ENCODE peak calls at places on chromosomes 11 and 22, in ten cellular contexts. One of them, this sample, is unnamed.

GRCh38 chr11:123859731-123860130 is 25.7 kb downstream of the TMEM225 start:
- DNase-seq in ovary: no peak
- DNase-seq in tibial nerve: no peak
- DNase-seq in lung: no peak
- DNase-seq in BJ: no peak
- DNase-seq in dorsolateral prefrontal cortex: no peak
- DNase-seq in fibroblast of mammary gland: no peak
- DNase-seq in heart left ventricle: no peak
- DNase-seq in AG09309: no peak
- DNase-seq in right atrium auricular region: no peak
- DNase-seq in this sample: no peak

GRCh38 chr11:7490054-7490453 is 4.7 kb downstream of the OLFML1 start:
- DNase-seq in ovary: no peak
- DNase-seq in tibial nerve: no peak
- DNase-seq in lung: no peak
- DNase-seq in BJ: peak
- DNase-seq in dorsolateral prefrontal cortex: no peak
- DNase-seq in fibroblast of mammary gland: peak
- DNase-seq in heart left ventricle: no peak
- DNase-seq in AG09309: peak
- DNase-seq in right atrium auricular region: no peak
- DNase-seq in this sample: peak

GRCh38 chr22:20403779-20404140 is 9.8 kb downstream of the ZNF74 start:
- DNase-seq in ovary: no peak
- DNase-seq in tibial nerve: no peak
- DNase-seq in lung: no peak
- DNase-seq in BJ: no peak
- DNase-seq in dorsolateral prefrontal cortex: no peak
- DNase-seq in fibroblast of mammary gland: no peak
- DNase-seq in heart left ventricle: no peak
- DNase-seq in AG09309: no peak
- DNase-seq in right atrium auricular region: no peak
- DNase-seq in this sample: no peak

GRCh38 chr11:64874308-64874707 is 4.1 kb downstream of the EHD1 start:
- DNase-seq in ovary: no peak
- DNase-seq in tibial nerve: peak
- DNase-seq in lung: no peak
- DNase-seq in BJ: no peak
- DNase-seq in dorsolateral prefrontal cortex: no peak
- DNase-seq in fibroblast of mammary gland: no peak
- DNase-seq in heart left ventricle: peak
- DNase-seq in AG09309: no peak
- DNase-seq in right atrium auricular region: no peak
- DNase-seq in this sample: no peak

GRCh38 chr22:33844273-33844672 is 76.0 kb downstream of the LARGE1 start:
- DNase-seq in ovary: no peak
- DNase-seq in tibial nerve: no peak
- DNase-seq in lung: no peak
- DNase-seq in BJ: no peak
- DNase-seq in dorsolateral prefrontal cortex: no peak
- DNase-seq in fibroblast of mammary gland: no peak
- DNase-seq in heart left ventricle: no peak
- DNase-seq in AG09309: no peak
- DNase-seq in right atrium auricular region: no peak
- DNase-seq in this sample: no peak

GRCh38 chr11:76810151-76810853 is 27.1 kb downstream of the TSKU start:
- DNase-seq in ovary: no peak
- DNase-seq in tibial nerve: no peak
- DNase-seq in lung: peak
- DNase-seq in BJ: no peak
- DNase-seq in dorsolateral prefrontal cortex: peak
- DNase-seq in fibroblast of mammary gland: peak
- DNase-seq in heart left ventricle: no peak
- DNase-seq in AG09309: no peak
- DNase-seq in right atrium auricular region: peak
- DNase-seq in this sample: peak

GRCh38 chr22:50314081-50314454 is 6.6 kb upstream of the PLXNB2 start:
- DNase-seq in ovary: no peak
- DNase-seq in tibial nerve: no peak
- DNase-seq in lung: no peak
- DNase-seq in BJ: no peak
- DNase-seq in dorsolateral prefrontal cortex: no peak
- DNase-seq in fibroblast of mammary gland: no peak
- DNase-seq in heart left ventricle: no peak
- DNase-seq in AG09309: no peak
- DNase-seq in right atrium auricular region: no peak
- DNase-seq in this sample: no peak

GRCh38 chr22:30279389-30279788 is 9.9 kb downstream of the CASTOR1 start:
- DNase-seq in ovary: no peak
- DNase-seq in tibial nerve: no peak
- DNase-seq in lung: no peak
- DNase-seq in BJ: no peak
- DNase-seq in dorsolateral prefrontal cortex: no peak
- DNase-seq in fibroblast of mammary gland: peak
- DNase-seq in heart left ventricle: peak
- DNase-seq in AG09309: no peak
- DNase-seq in right atrium auricular region: no peak
- DNase-seq in this sample: no peak

GRCh38 chr11:71372693-71373657 is 75.2 kb downstream of the DHCR7 start:
- DNase-seq in ovary: no peak
- DNase-seq in tibial nerve: no peak
- DNase-seq in lung: no peak
- DNase-seq in BJ: no peak
- DNase-seq in dorsolateral prefrontal cortex: no peak
- DNase-seq in fibroblast of mammary gland: peak
- DNase-seq in heart left ventricle: no peak
- DNase-seq in AG09309: peak
- DNase-seq in right atrium auricular region: no peak
- DNase-seq in this sample: peak

GRCh38 chr11:113487622-113488021 is 12.4 kb upstream of the DRD2 start:
- DNase-seq in ovary: no peak
- DNase-seq in tibial nerve: no peak
- DNase-seq in lung: no peak
- DNase-seq in BJ: no peak
- DNase-seq in dorsolateral prefrontal cortex: no peak
- DNase-seq in fibroblast of mammary gland: no peak
- DNase-seq in heart left ventricle: no peak
- DNase-seq in AG09309: no peak
- DNase-seq in right atrium auricular region: no peak
- DNase-seq in this sample: no peak

GRCh38 chr11:46868912-46869311 is 22.8 kb upstream of the CKAP5 start:
- DNase-seq in ovary: no peak
- DNase-seq in tibial nerve: no peak
- DNase-seq in lung: no peak
- DNase-seq in BJ: no peak
- DNase-seq in dorsolateral prefrontal cortex: no peak
- DNase-seq in fibroblast of mammary gland: no peak
- DNase-seq in heart left ventricle: no peak
- DNase-seq in AG09309: no peak
- DNase-seq in right atrium auricular region: no peak
- DNase-seq in this sample: no peak

GRCh38 chr11:121478895-121479281 is 26.1 kb upstream of the SORL1-AS1 start:
- DNase-seq in ovary: no peak
- DNase-seq in tibial nerve: no peak
- DNase-seq in lung: no peak
- DNase-seq in BJ: no peak
- DNase-seq in dorsolateral prefrontal cortex: no peak
- DNase-seq in fibroblast of mammary gland: no peak
- DNase-seq in heart left ventricle: no peak
- DNase-seq in AG09309: no peak
- DNase-seq in right atrium auricular region: no peak
- DNase-seq in this sample: no peak

GRCh38 chr11:121479839-121480238 is 27.1 kb upstream of the SORL1-AS1 start:
- DNase-seq in ovary: no peak
- DNase-seq in tibial nerve: no peak
- DNase-seq in lung: no peak
- DNase-seq in BJ: no peak
- DNase-seq in dorsolateral prefrontal cortex: no peak
- DNase-seq in fibroblast of mammary gland: no peak
- DNase-seq in heart left ventricle: no peak
- DNase-seq in AG09309: no peak
- DNase-seq in right atrium auricular region: no peak
- DNase-seq in this sample: no peak

GRCh38 chr11:121476379-121477032 is 23.7 kb upstream of the SORL1-AS1 start:
- DNase-seq in ovary: no peak
- DNase-seq in tibial nerve: no peak
- DNase-seq in lung: no peak
- DNase-seq in BJ: no peak
- DNase-seq in dorsolateral prefrontal cortex: no peak
- DNase-seq in fibroblast of mammary gland: no peak
- DNase-seq in heart left ventricle: no peak
- DNase-seq in AG09309: no peak
- DNase-seq in right atrium auricular region: no peak
- DNase-seq in this sample: no peak

GRCh38 chr11:121478226-121478894 is 25.6 kb upstream of the SORL1-AS1 start:
- DNase-seq in ovary: no peak
- DNase-seq in tibial nerve: no peak
- DNase-seq in lung: no peak
- DNase-seq in BJ: no peak
- DNase-seq in dorsolateral prefrontal cortex: no peak
- DNase-seq in fibroblast of mammary gland: no peak
- DNase-seq in heart left ventricle: no peak
- DNase-seq in AG09309: no peak
- DNase-seq in right atrium auricular region: no peak
- DNase-seq in this sample: no peak

DNA sequence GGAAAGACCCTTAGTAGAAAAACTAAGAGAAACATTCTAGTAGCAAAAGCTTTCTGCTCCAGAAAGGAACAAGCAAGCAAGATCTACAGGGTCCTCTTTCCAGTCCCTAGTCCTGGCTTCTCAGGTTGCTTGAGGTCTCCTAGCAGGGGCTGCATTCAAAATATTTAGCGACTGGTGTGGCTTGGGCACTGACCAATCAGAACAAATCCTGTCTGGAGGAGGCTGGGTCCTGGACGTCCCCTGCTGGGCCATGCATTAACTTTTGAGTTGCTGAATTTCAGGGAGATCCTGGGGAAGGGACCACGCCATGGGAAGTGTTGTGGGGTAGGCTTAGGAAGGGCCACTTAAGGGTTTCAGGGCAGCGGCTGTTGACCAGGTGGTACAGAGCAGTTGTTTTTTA is 26.6 kb upstream of the SORL1-AS1 start:
- DNase-seq in ovary: no peak
- DNase-seq in tibial nerve: no peak
- DNase-seq in lung: no peak
- DNase-seq in BJ: no peak
- DNase-seq in dorsolateral prefrontal cortex: no peak
- DNase-seq in fibroblast of mammary gland: no peak
- DNase-seq in heart left ventricle: no peak
- DNase-seq in AG09309: no peak
- DNase-seq in right atrium auricular region: no peak
- DNase-seq in this sample: no peak
- H3K4me3 ChIP-seq in ovary: no peak
- H3K4me3 ChIP-seq in tibial nerve: no peak
- H3K4me3 ChIP-seq in lung: no peak
- H3K4me3 ChIP-seq in BJ: no peak
- H3K4me3 ChIP-seq in dorsolateral prefrontal cortex: no peak
- H3K4me3 ChIP-seq in fibroblast of mammary gland: no peak
- H3K4me3 ChIP-seq in heart left ventricle: no peak
- H3K4me3 ChIP-seq in AG09309: no peak
- H3K4me3 ChIP-seq in right atrium auricular region: no peak
- H3K4me3 ChIP-seq in this sample: no peak

GRCh38 chr11:122711831-122712378 is 56.4 kb downstream of the UBASH3B start:
- DNase-seq in ovary: no peak
- DNase-seq in tibial nerve: no peak
- DNase-seq in lung: no peak
- DNase-seq in BJ: no peak
- DNase-seq in dorsolateral prefrontal cortex: no peak
- DNase-seq in fibroblast of mammary gland: no peak
- DNase-seq in heart left ventricle: no peak
- DNase-seq in AG09309: no peak
- DNase-seq in right atrium auricular region: no peak
- DNase-seq in this sample: peak
- TF ChIP-seq CTCF in ovary: no peak
- TF ChIP-seq CTCF in tibial nerve: no peak
- TF ChIP-seq CTCF in lung: no peak
- TF ChIP-seq CTCF in BJ: peak
- TF ChIP-seq CTCF in dorsolateral prefrontal cortex: peak
- TF ChIP-seq CTCF in fibroblast of mammary gland: no peak
- TF ChIP-seq CTCF in heart left ventricle: no peak
- TF ChIP-seq CTCF in AG09309: no peak
- TF ChIP-seq CTCF in right atrium auricular region: no peak
- TF ChIP-seq CTCF in this sample: peak

DNA sequence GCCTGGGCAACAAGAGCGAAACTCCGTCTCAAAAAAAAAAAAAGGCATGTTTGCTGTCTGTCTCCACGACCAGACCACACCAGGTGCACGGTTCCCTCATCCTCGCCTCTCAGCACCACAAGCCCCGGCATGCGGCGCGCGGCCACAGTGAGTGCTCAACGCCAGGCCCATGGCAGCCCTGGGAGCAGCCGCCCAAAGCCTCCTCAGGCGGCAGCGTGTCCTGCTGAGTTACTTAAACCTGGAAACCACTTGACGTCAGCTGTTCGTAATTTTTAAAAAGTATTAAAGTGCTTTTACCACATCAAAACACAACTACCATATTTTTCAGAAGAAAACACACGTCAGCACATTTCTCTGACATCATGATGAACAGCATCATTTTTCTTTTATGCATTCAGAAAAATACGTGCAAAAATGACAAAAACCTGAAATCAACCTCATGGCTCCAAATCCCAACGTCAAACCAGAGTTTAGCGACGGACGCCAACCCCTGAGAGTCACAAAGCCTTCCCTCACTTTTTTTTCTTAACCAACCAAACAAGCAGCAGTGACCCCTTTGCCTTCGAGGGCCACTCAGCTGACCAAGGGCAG is 2.1 kb downstream of the DEAF1 start:
- DNase-seq in ovary: no peak
- DNase-seq in tibial nerve: no peak
- DNase-seq in lung: no peak
- DNase-seq in BJ: no peak
- DNase-seq in dorsolateral prefrontal cortex: no peak
- DNase-seq in fibroblast of mammary gland: peak
- DNase-seq in heart left ventricle: no peak
- DNase-seq in AG09309: no peak
- DNase-seq in right atrium auricular region: no peak
- DNase-seq in this sample: no peak
- H3K4me3 ChIP-seq in ovary: no peak
- H3K4me3 ChIP-seq in tibial nerve: peak
- H3K4me3 ChIP-seq in lung: no peak
- H3K4me3 ChIP-seq in BJ: peak
- H3K4me3 ChIP-seq in dorsolateral prefrontal cortex: peak
- H3K4me3 ChIP-seq in fibroblast of mammary gland: peak
- H3K4me3 ChIP-seq in heart left ventricle: peak
- H3K4me3 ChIP-seq in AG09309: peak
- H3K4me3 ChIP-seq in right atrium auricular region: no peak
- H3K4me3 ChIP-seq in this sample: peak

DNA sequence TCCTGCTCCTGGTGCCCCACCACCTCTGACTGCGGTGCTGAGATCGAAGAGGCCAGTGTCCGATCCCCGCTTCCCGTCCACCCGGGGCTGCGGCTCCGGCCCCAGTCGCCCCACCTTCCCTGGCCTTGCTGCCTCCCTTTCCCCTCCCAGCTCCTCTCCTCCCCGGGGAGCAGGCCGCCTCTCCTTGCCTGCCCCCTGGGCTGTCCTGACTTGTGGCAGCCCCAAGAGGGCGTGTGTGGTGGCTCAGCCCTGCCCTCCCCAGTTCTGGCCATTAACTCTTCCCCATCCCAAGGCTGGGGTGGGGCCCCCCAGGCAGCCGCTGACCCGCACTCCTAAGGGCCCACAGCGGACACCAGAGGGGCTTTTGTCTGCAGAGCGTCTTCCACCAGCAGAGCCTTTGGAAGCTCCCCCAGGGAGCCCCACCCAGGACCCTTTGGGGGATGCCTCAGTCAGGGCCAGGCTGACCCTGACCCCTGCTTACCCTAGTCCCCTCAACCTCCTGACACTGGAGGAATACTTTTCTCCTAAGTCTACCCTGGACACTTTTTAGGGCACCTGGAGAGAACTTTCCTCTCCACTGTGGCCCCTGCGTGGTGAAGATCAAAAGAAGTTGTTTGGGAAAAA is 16.7 kb downstream of the RTN4RL2 start:
- DNase-seq in ovary: no peak
- DNase-seq in tibial nerve: no peak
- DNase-seq in lung: no peak
- DNase-seq in BJ: no peak
- DNase-seq in dorsolateral prefrontal cortex: no peak
- DNase-seq in fibroblast of mammary gland: peak
- DNase-seq in heart left ventricle: peak
- DNase-seq in AG09309: no peak
- DNase-seq in right atrium auricular region: no peak
- DNase-seq in this sample: no peak
- TF ChIP-seq CTCF in ovary: no peak
- TF ChIP-seq CTCF in tibial nerve: peak
- TF ChIP-seq CTCF in lung: no peak
- TF ChIP-seq CTCF in BJ: peak
- TF ChIP-seq CTCF in dorsolateral prefrontal cortex: no peak
- TF ChIP-seq CTCF in fibroblast of mammary gland: peak
- TF ChIP-seq CTCF in heart left ventricle: peak
- TF ChIP-seq CTCF in AG09309: peak
- TF ChIP-seq CTCF in right atrium auricular region: peak
- TF ChIP-seq CTCF in this sample: peak

This sample was measured in fibroblast of pulmonary artery.